ENCODE peak calls at places on chromosome 17, in six cellular contexts. R is GM12878, L is H1, P is SK-N-SH, M is K562, G is HepG2. N is an unnamed sample.

GRCh38 chr17:81239714-81240555 is 817 bp downstream of the NDUFAF8 start:
- DNase-seq in L (no peak), P (peak; percentile 67), G (no peak), R (no peak), M (peak; percentile 48), N (no peak)

GRCh38 chr17:21199311-21199710 is 14.7 kb downstream of the TMEM11 start:
- DNase-seq in R (no peak), G (no peak), P (no peak), L (peak; percentile 65), M (no peak), N (no peak)

GRCh38 chr17:79521225-79521624 is 89.6 kb downstream of the RBFOX3 start:
- DNase-seq in M (no peak), L (no peak), G (no peak), R (no peak), P (no peak), N (no peak)

GRCh38 chr17:81204578-81204977 is 18.2 kb downstream of the CEP131 start:
- DNase-seq in M (no peak), G (no peak), P (no peak), L (no peak), R (no peak), N (no peak)

GRCh38 chr17:59804910-59805381 is 87.8 kb downstream of the TUBD1 start:
- DNase-seq in G (no peak), P (peak; percentile 42), M (no peak), L (no peak), R (no peak), N (no peak)

GRCh38 chr17:4492762-4493561 is 5.7 kb upstream of the SPNS2 start:
- DNase-seq in P (no peak), R (no peak), M (peak; percentile 69), G (peak; percentile 61), L (peak; percentile 38), N (no peak)

GRCh38 chr17:43816336-43817320 is 16.3 kb downstream of the MPP3 start:
- DNase-seq in M (no peak), L (no peak), G (no peak), R (no peak), P (no peak), N (no peak)

GRCh38 chr17:41937970-41938851 is 7.8 kb downstream of the ODAD4 start:
- DNase-seq in L (no peak), G (no peak), R (no peak), M (peak; percentile 48), P (peak; percentile 48), N (no peak)

GRCh38 chr17:43406676-43407645 is 8.2 kb downstream of the ARL4D start:
- DNase-seq in M (no peak), G (no peak), L (no peak), R (no peak), P (no peak), N (no peak)

GRCh38 chr17:7781467-7781866 is 52.5 kb upstream of the KDM6B start:
- DNase-seq in G (peak; percentile 15), L (no peak), R (peak; percentile 43), P (no peak), M (no peak), N (no peak)

GRCh38 chr17:79721993-79722671 is 8.6 kb upstream of the ENPP7 start:
- DNase-seq in R (no peak), L (no peak), M (peak; percentile 47), G (peak; percentile 64), P (peak; percentile 79), N (no peak)

GRCh38 chr17:13522749-13523148 is 79.0 kb downstream of the HS3ST3A1 start:
- DNase-seq in M (no peak), P (no peak), L (no peak), G (no peak), R (no peak), N (no peak)

GRCh38 chr17:47884905-47885735 is 10.9 kb upstream of the SP2 start:
- DNase-seq in P (no peak), M (no peak), G (no peak), L (no peak), R (no peak), N (no peak)

GRCh38 chr17:78390241-78391050 is 12.0 kb downstream of the PGS1 start:
- DNase-seq in R (no peak), L (no peak), P (peak; percentile 76), G (no peak), M (no peak), N (no peak)

GRCh38 chr17:65627892-65628622 is 66.6 kb upstream of the AXIN2 start:
- DNase-seq in R (no peak), M (no peak), G (peak; percentile 91), P (no peak), L (no peak), N (no peak)

GRCh38 chr17:63996430-63997182 is 1.5 kb upstream of the PRR29 start:
- DNase-seq in R (no peak), G (no peak), P (no peak), M (no peak), L (no peak), N (no peak)

GRCh38 chr17:58352843-58353719 is 1.1 kb upstream of the SUPT4H1 start:
- DNase-seq in L (no peak), P (peak; percentile 61), R (no peak), M (no peak), G (no peak), N (no peak)

GRCh38 chr17:60678118-60678444 is 430 bp downstream of the BCAS3 start:
- DNase-seq in M (peak; percentile 9), P (no peak), L (no peak), R (no peak), G (no peak), N (no peak)

GRCh38 chr17:29711588-29712385 is 89.1 kb upstream of the CORO6 start:
- DNase-seq in G (no peak), L (no peak), P (peak; percentile 28), R (no peak), M (no peak), N (no peak)

GRCh38 chr17:42679001-42679491 is 2.3 kb upstream of the PLEKHH3 start:
- DNase-seq in P (no peak), L (no peak), G (peak; percentile 66), R (no peak), M (peak; percentile 51), N (no peak)

GRCh38 chr17:45962221-45962972 is 36.7 kb upstream of the STH start:
- DNase-seq in L (no peak), P (no peak), M (no peak), R (no peak), G (no peak), N (no peak)

GRCh38 chr17:51251010-51251409 is 8.8 kb downstream of the MBTD1 start:
- DNase-seq in M (no peak), R (no peak), P (no peak), L (no peak), G (no peak), N (no peak)

GRCh38 chr17:59427425-59427921 is 96.0 kb downstream of the YPEL2 start:
- DNase-seq in P (no peak), M (no peak), L (no peak), R (no peak), G (no peak), N (no peak)

GRCh38 chr17:3894927-3895343 is 2.1 kb upstream of the CAMKK1 start:
- DNase-seq in L (no peak), G (no peak), M (no peak), P (no peak), R (no peak), N (no peak)

GRCh38 chr17:2876467-2876866 is 80.2 kb downstream of the RAP1GAP2 start:
- DNase-seq in G (no peak), M (no peak), R (no peak), P (no peak), L (no peak), N (no peak)

DNA sequence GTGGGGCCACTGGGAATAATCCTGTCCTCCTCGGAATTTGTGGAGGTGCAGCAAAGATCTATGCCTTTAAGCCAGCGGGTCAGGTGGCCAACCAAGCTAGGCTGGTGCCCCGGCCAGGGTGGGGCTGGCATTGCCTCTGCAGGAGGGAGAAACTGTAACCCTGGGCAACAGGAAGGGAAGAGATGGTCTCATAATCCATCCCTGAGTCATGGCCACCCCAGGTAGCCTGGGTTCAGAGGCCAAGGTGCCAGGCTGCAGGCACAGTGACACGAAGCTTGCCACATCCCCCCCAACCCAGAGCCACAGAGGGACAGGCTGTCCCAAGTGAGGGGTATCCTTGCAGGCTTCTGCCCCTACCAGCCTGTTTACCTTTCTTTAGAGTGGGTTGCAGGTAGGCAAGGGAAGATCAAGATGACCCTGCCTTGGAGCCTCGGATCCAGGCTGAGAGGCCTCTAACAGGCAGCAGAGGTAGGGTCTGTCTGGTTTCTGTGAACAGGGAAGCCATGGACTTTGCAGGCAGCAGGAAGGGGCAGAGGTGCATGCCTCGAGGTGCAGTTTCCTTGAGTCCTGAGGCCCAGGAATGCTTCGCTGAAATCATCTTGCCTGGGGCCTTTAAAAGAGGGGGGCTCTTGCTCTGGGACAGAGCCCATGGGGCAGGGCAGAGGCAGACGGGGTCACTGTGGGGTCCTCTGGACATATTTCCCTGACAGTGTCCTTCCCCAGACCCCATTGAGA is 4.0 kb downstream of the LASP1 start:
- DNase-seq in P (no peak), R (no peak), M (no peak), G (no peak), L (no peak), N (no peak)
- H3K4me3 ChIP-seq in P (no peak overlapping the region), R (peak overlapping the region; percentile 26), M (no peak overlapping the region), G (no peak overlapping the region), L (no peak overlapping the region), N (no peak overlapping the region)

GRCh38 chr17:75075597-75076253 is 12.0 kb upstream of the SLC16A5 start:
- DNase-seq in G (no peak), M (no peak), L (no peak), P (no peak), R (no peak), N (no peak)

GRCh38 chr17:75077490-75078096 is 10.2 kb upstream of the SLC16A5 start:
- DNase-seq in R (no peak), M (no peak), L (no peak), G (no peak), P (no peak), N (no peak)

GRCh38 chr17:75079023-75079373 is 8.8 kb upstream of the SLC16A5 start:
- DNase-seq in R (no peak), G (no peak), L (no peak), M (no peak), P (no peak), N (no peak)

GRCh38 chr17:75078097-75079022 is 9.4 kb upstream of the SLC16A5 start:
- DNase-seq in R (peak; percentile 40), P (no peak), L (no peak), G (no peak), M (no peak), N (peak; percentile 69)

DNA sequence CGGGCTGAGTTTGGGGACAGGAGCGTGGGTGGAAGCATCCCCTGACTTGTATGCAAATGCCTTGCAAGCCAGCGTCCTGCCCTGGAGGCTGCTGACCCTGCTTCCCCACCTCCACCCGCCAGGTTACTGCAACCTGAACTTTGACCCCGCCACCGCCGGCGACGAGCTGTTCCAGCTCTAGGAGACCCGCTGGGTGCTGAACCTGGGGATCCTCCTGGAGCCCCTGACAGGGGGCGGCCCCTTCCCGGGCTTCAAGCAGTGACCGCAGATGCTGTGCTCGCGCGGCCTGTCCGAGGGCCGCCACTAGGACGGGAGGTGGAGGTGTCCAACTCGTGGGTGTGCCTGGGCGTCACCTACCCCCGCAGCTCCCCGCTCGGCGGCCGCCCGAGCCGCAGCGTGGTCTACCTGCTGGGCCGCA is 10.7 kb upstream of the SLC16A5 start:
- DNase-seq in G (peak; percentile 76), R (no peak), P (no peak), L (no peak), M (no peak), N (no peak)
- TF ChIP-seq JUND in G (no peak), R (no peak), P (no peak), L (no peak), M (no peak), N (no peak)

GRCh38 chr17:9003355-9004131 is 17.8 kb upstream of the NTN1 start:
- DNase-seq in R (no peak), M (no peak), L (no peak), P (peak; percentile 35), G (no peak), N (no peak)
- H3K4me3 ChIP-seq in R (no peak overlapping the region), M (no peak overlapping the region), L (peak overlapping the region; percentile 61), P (no peak overlapping the region), G (no peak overlapping the region), N (no peak overlapping the region)

GRCh38 chr17:82891911-82892310 is 52.1 kb upstream of the ZNF750 start:
- DNase-seq in L (no peak), M (no peak), R (no peak), P (no peak), G (no peak), N (no peak)
- TF ChIP-seq JUND in L (no peak), M (no peak), R (no peak), P (no peak), G (no peak), N (no peak)